ENCODE peak calls at places on chromosomes 2 and 18, in five cellular contexts. D is adrenal gland; K is small intestine; Z is heart right ventricle; N is CD8-positive, alpha-beta memory T cell. Q is an unnamed sample.
A peak's percentile ranks its signal among the peaks of the same experiment; 100 is the strongest.

GRCh38 chr2:98568161-98568956 is 40.0 kb downstream of the COA5 start:
- DNase-seq in D (no peak), K (no peak), Z (no peak), N (no peak), Q (no peak)

GRCh38 chr2:209476367-209477191 is 52.7 kb downstream of the MAP2 start:
- DNase-seq in D (no peak), K (no peak), Z (no peak), N (no peak), Q (no peak)

GRCh38 chr18:25464211-25464610 is 112.2 kb upstream of the ZNF521 start:
- DNase-seq in D (no peak), K (no peak), Z (no peak), N (no peak), Q (no peak)

GRCh38 chr2:17539993-17540812 is at the start of gene VSNL1:
- DNase-seq in D (peak; percentile 87), K (no peak), Z (peak; percentile 76), N (no peak), Q (no peak)

GRCh38 chr2:163723881-163724280 is 11.9 kb downstream of the FIGN start:
- DNase-seq in D (no peak), K (no peak), Z (no peak), N (no peak), Q (no peak)

GRCh38 chr2:10271946-10272345 is 30.8 kb upstream of the HPCAL1 start:
- DNase-seq in D (peak; percentile 90), K (no peak), Z (no peak), N (no peak), Q (no peak)

GRCh38 chr2:188665196-188665595 is 309.0 kb upstream of the COL3A1 start:
- DNase-seq in D (no peak), K (no peak), Z (no peak), N (no peak), Q (no peak)

GRCh38 chr2:30989746-30990145 is 148.5 kb downstream of the GALNT14 start:
- DNase-seq in D (no peak), K (no peak), Z (no peak), N (no peak), Q (no peak)

GRCh38 chr2:126761981-126762878 is 106.3 kb downstream of the GYPC start:
- DNase-seq in D (no peak), K (no peak), Z (no peak), N (peak; percentile 67), Q (peak; percentile 15)

GRCh38 chr2:179612108-179612507 is 249.3 kb downstream of the ZNF385B start:
- DNase-seq in D (peak; percentile 29), K (no peak), Z (no peak), N (no peak), Q (no peak)

GRCh38 chr2:171712051-171712450 is 24.8 kb downstream of the DYNC1I2 start:
- DNase-seq in D (no peak), K (no peak), Z (no peak), N (no peak), Q (no peak)

GRCh38 chr2:147182260-147182659 is 662.6 kb upstream of the ACVR2A start:
- DNase-seq in D (no peak), K (peak; percentile 68), Z (no peak), N (no peak), Q (peak; percentile 44)

GRCh38 chr2:112301171-112301584 is 25.8 kb downstream of the ZC3H6 start:
- DNase-seq in D (no peak), K (no peak), Z (no peak), N (no peak), Q (no peak)

GRCh38 chr18:2482711-2483475 is 88.4 kb downstream of the METTL4 start:
- DNase-seq in D (no peak), K (no peak), Z (no peak), N (no peak), Q (no peak)

GRCh38 chr2:241802421-241802749 is 6.6 kb upstream of the NEU4 start:
- DNase-seq in D (no peak), K (no peak), Z (no peak), N (no peak), Q (no peak)

GRCh38 chr2:223523541-223523940 is 78.6 kb downstream of the SCG2 start:
- DNase-seq in D (no peak), K (no peak), Z (no peak), N (no peak), Q (no peak)

GRCh38 chr18:79071037-79071960 is 2.1 kb downstream of the ATP9B start:
- DNase-seq in D (no peak), K (no peak), Z (no peak), N (no peak), Q (no peak)

GRCh38 chr2:230861564-230862255 is 3.0 kb upstream of the ITM2C start:
- DNase-seq in D (no peak), K (no peak), Z (no peak), N (no peak), Q (no peak)

GRCh38 chr2:57842531-57842930 is 204.1 kb upstream of the VRK2 start:
- DNase-seq in D (no peak), K (no peak), Z (no peak), N (no peak), Q (no peak)

GRCh38 chr2:6917761-6918421 is 679 bp downstream of the RNF144A start:
- DNase-seq in D (no peak), K (peak; percentile 25), Z (no peak), N (no peak), Q (no peak)

GRCh38 chr2:238731961-238732360 is 115.9 kb upstream of the TWIST2 start:
- DNase-seq in D (no peak), K (no peak), Z (no peak), N (no peak), Q (no peak)

GRCh38 chr2:219426068-219426443 is 7.9 kb downstream of the DES start:
- DNase-seq in D (no peak), K (no peak), Z (no peak), N (no peak), Q (no peak)

GRCh38 chr2:45676088-45676487 is 24.6 kb downstream of the PRKCE start:
- DNase-seq in D (no peak), K (no peak), Z (no peak), N (no peak), Q (no peak)

GRCh38 chr2:45672138-45672537 is 20.7 kb downstream of the PRKCE start:
- DNase-seq in D (no peak), K (no peak), Z (no peak), N (no peak), Q (no peak)

GRCh38 chr2:45674035-45674791 is 22.7 kb downstream of the PRKCE start:
- DNase-seq in D (no peak), K (no peak), Z (no peak), N (no peak), Q (no peak)

GRCh38 chr2:45678791-45679348 is 27.4 kb downstream of the PRKCE start:
- DNase-seq in D (no peak), K (no peak), Z (no peak), N (no peak), Q (no peak)

DNA sequence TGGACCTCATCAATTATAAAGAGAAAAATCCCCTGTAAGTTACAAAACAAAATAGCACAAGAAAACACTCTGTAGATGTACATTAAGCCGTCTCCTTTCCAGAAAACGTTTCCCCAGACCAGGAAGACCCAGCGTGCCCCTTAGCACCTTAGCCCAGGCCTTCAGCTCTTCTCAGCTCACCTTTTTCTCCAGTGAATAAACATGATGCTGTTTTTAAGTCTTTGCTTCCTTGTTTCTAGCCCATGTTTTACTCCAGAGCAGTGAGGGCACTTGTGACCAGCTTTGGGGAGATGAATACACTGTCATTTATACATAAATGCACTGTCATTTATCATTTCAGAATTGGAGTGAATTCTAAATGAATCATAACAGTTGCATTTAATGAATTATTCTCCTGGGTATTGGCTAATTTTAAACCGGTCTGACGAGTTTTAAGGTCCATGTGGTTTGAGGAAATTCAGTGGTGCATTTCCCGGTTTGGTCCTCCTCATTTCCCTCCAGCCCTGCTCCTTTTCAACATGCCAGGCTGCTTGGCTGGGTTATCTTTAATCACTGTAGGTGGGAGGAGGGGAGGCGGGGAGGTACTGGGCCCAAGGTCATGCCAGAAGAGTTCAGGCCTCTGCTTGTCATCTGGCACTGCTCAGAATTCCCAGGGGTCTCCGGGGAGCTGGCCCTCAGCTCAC is 23.8 kb downstream of the PRKCE start:
- DNase-seq in D (peak; percentile 35), K (peak; percentile 90), Z (peak; percentile 49), N (no peak), Q (no peak)
- H3K27ac ChIP-seq in D (no peak overlapping the region), K (peak overlapping the region; percentile 80), Z (peak overlapping the region; percentile 14), N (no peak overlapping the region), Q (no peak overlapping the region)

GRCh38 chr18:39786477-39786876 is 2168.6 kb upstream of the PIK3C3 start:
- DNase-seq in D (no peak), K (no peak), Z (no peak), N (no peak), Q (no peak)

GRCh38 chr18:39776766-39777165 is 2178.3 kb upstream of the PIK3C3 start:
- DNase-seq in D (no peak), K (no peak), Z (no peak), N (no peak), Q (no peak)

GRCh38 chr18:39774957-39775582 is 2180.0 kb upstream of the PIK3C3 start:
- DNase-seq in D (no peak), K (no peak), Z (no peak), N (no peak), Q (no peak)

DNA sequence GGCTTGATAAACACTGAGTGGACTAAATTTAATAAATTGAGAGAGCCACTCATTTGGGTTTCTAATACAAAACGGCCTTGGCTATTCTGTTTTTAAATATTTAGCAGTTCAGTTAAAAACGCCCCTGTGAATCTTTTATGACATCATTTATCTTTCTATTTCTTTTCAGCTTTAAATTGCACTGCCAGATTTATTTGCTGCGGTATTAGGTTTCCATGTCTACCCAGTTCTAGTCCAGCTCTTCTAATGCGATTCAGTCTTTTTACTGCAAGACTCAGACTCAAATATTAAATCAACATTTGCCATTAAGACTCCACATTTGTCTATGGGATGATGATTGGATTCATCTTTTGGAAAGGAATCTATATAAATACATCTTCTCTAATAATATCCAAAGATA is 2174.3 kb upstream of the PIK3C3 start:
- DNase-seq in D (no peak), K (no peak), Z (no peak), N (no peak), Q (no peak)
- H3K4me1 ChIP-seq in D (no peaks in the 10 kb centered on the region), K (no peaks in the 10 kb centered on the region), Z (no peaks in the 10 kb centered on the region), N (no peaks in the 10 kb centered on the region), Q (no peaks in the 10 kb centered on the region)

GRCh38 chr2:205024822-205025518 is 479.7 kb downstream of the PARD3B start:
- DNase-seq in D (peak; percentile 88), K (peak; percentile 3), Z (peak; percentile 51), N (no peak), Q (no peak)
- H3K27ac ChIP-seq in D (peak overlapping the region; percentile 67), K (no peak overlapping the region), Z (no peak overlapping the region), N (no peak overlapping the region), Q (no peak overlapping the region)

DNA sequence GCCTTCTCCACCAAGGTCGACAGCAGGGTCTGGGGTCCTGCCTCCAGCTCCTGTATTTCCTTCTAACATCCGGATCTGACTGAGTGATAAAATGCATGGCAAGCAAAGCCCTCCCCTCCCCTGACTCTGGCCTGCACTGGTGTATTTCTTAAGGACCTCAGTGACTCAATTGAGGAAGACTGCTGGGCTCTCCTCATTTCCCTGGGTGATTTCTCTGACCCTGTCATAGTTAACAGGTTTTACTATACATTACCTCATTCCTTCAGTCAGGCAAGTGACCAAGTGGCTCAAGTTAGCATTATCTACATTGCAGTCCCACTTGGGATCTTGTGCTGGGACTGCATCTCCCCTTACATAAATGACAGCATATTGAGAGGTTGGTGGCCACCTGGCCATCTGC is 38.8 kb upstream of the CCBE1 start:
- DNase-seq in D (no peak), K (no peak), Z (no peak), N (no peak), Q (no peak)
- H3K4me1 ChIP-seq in D (no peaks in the 10 kb centered on the region), K (no peaks in the 10 kb centered on the region), Z (no peaks in the 10 kb centered on the region), N (no peaks in the 10 kb centered on the region), Q (no peaks in the 10 kb centered on the region)

GRCh38 chr2:178286636-178287035 is 92.3 kb downstream of the OSBPL6 start:
- DNase-seq in D (no peak), K (no peak), Z (no peak), N (no peak), Q (no peak)
- H3K27ac ChIP-seq in D (no peak overlapping the region), K (no peak overlapping the region), Z (no peak overlapping the region), N (no peak overlapping the region), Q (no peak overlapping the region)

Q was measured in effector memory CD4-positive, alpha-beta T cell.